ENCODE peak calls at places on chromosomes 1 and 21, in four cellular contexts. C is fibroblast of pulmonary artery, F is nucleus accumbens, W is A549. A is an unnamed sample.

GRCh38 chr1:228335406-228336307 is 71.0 kb downstream of the TRIM11 start:
- DNase-seq in C (no peak), F (no peak), W (no peak), A (no peak)

GRCh38 chr1:247358920-247359319 is 27.3 kb upstream of the ZNF496 start:
- DNase-seq in C (peak; percentile 51), F (no peak), W (no peak), A (no peak)

GRCh38 chr21:25862596-25862995 is 127.8 kb downstream of the GABPA start:
- DNase-seq in C (peak; percentile 59), F (no peak), W (no peak), A (peak; percentile 9)

GRCh38 chr1:184974086-184974836 is at the start of gene NIBAN1:
- DNase-seq in C (peak; percentile 57), F (no peak), W (peak; percentile 18), A (peak; percentile 69)

GRCh38 chr1:73097917-73098316 is 815.6 kb upstream of the NEGR1 start:
- DNase-seq in C (no peak), F (no peak), W (no peak), A (no peak)

GRCh38 chr1:80441664-80442063 is 1359.1 kb upstream of the ADGRL2 start:
- DNase-seq in C (no peak), F (no peak), W (peak; percentile 0), A (no peak)

GRCh38 chr1:223775054-223775453 is 62.7 kb downstream of the CAPN2 start:
- DNase-seq in C (peak; percentile 75), F (no peak), W (no peak), A (no peak)

GRCh38 chr1:187685338-187685737 is 856.6 kb downstream of the PLA2G4A start:
- DNase-seq in C (peak; percentile 76), F (no peak), W (no peak), A (no peak)

GRCh38 chr1:152497273-152497672 is 13.3 kb upstream of the LCE5A start:
- DNase-seq in C (peak; percentile 3), F (no peak), W (peak; percentile 40), A (no peak)

GRCh38 chr1:5898266-5898665 is 94.0 kb downstream of the NPHP4 start:
- DNase-seq in C (no peak), F (no peak), W (no peak), A (no peak)

GRCh38 chr1:170407601-170408000 is 124.4 kb upstream of the GORAB start:
- DNase-seq in C (no peak), F (no peak), W (no peak), A (no peak)

GRCh38 chr21:15894596-15894995 is 164.8 kb downstream of the USP25 start:
- DNase-seq in C (peak; percentile 51), F (no peak), W (no peak), A (no peak)

GRCh38 chr1:51867479-51868232 is 10.9 kb downstream of the NRDC start:
- DNase-seq in C (no peak), F (no peak), W (no peak), A (no peak)

GRCh38 chr1:9900142-9901043 is 9.7 kb downstream of the CTNNBIP1 start:
- DNase-seq in C (no peak), F (peak; percentile 35), W (no peak), A (no peak)

GRCh38 chr1:19723874-19724273 is 59.2 kb downstream of the HTR6 start:
- DNase-seq in C (no peak), F (no peak), W (no peak), A (no peak)

GRCh38 chr1:203133969-203134725 is 6.6 kb downstream of the ADORA1 start:
- DNase-seq in C (peak; percentile 93), F (peak; percentile 74), W (no peak), A (no peak)

GRCh38 chr1:1373493-1374067 is 1.4 kb downstream of the AURKAIP1 start:
- DNase-seq in C (no peak), F (no peak), W (no peak), A (no peak)

GRCh38 chr1:180527270-180527669 is 24.9 kb upstream of the ACBD6 start:
- DNase-seq in C (peak; percentile 60), F (no peak), W (no peak), A (no peak)